ENCODE peak calls at places on chromosomes 7 and 10, in eight cellular contexts. D is non-pigmented ciliary epithelial cell, L is left cardiac atrium, O is amniotic stem cell, H is fibroblast of the conjunctiva, S is body of pancreas, F is GM13976, I is NT2/D1. R is an unnamed sample.

GRCh38 chr10:17428616-17429097 is 25.7 kb downstream of the ST8SIA6 start:
- DNase-seq in D (no peak), H (no peak), F (no peak), O (no peak), L (peak), I (no peak), S (no peak), R (no peak)

GRCh38 chr7:12647364-12648219 is 39.8 kb upstream of the ARL4A start:
- DNase-seq in D (no peak), L (no peak), F (no peak), I (no peak), H (no peak), O (peak), S (peak), R (peak)

GRCh38 chr7:2814186-2814530 is 29.9 kb downstream of the GNA12 start:
- DNase-seq in H (no peak), D (no peak), F (no peak), S (no peak), I (no peak), L (no peak), O (no peak), R (no peak)

GRCh38 chr10:30396282-30396681 is 37.7 kb upstream of the MAP3K8 start:
- DNase-seq in L (no peak), O (no peak), F (no peak), I (no peak), H (no peak), D (no peak), S (no peak), R (no peak)

GRCh38 chr7:127702253-127702652 is 50.3 kb downstream of the SND1 start:
- DNase-seq in O (no peak), D (no peak), L (no peak), F (no peak), I (no peak), H (no peak), S (no peak), R (no peak)

GRCh38 chr7:116776610-116777289 is 85.6 kb upstream of the CAPZA2 start:
- DNase-seq in O (no peak), L (no peak), H (peak), S (peak), F (no peak), D (no peak), I (no peak), R (peak)

GRCh38 chr7:151014950-151015349 is 9.3 kb downstream of the ATG9B start:
- DNase-seq in F (no peak), L (no peak), S (no peak), I (no peak), O (no peak), D (no peak), H (no peak), R (no peak)

GRCh38 chr10:131300508-131300907 is 11.0 kb downstream of the TCERG1L start:
- DNase-seq in O (no peak), F (no peak), S (no peak), L (no peak), I (no peak), H (no peak), D (no peak), R (no peak)

GRCh38 chr7:154913645-154914579 is 89.0 kb downstream of the PAXIP1 start:
- DNase-seq in D (peak), O (peak), L (peak), S (peak), I (peak), F (peak), H (peak), R (peak)